ENCODE peak calls at places on chromosomes 6 and 20, in ten cellular contexts. Y is fibroblast of lung; T is naive thymus-derived CD4-positive, alpha-beta T cell; E is CD8-positive, alpha-beta memory T cell; A is left ventricle myocardium inferior; U is IMR-90; C is SJSA1; M is mucosa of descending colon; O is BJ; S is GM12878. R is an unnamed sample. For H3K36me3, the result is how much of the 10 kb centered on the place peaks cover.

GRCh38 chr6:154614641-154615040 is 104.2 kb upstream of the CNKSR3 start:
- DNase-seq in Y (no peak), T (no peak), E (no peak), A (no peak), U (no peak), C (no peak), M (no peak), O (no peak), S (no peak), R (no peak)

GRCh38 chr6:127547215-127547614 is 28.1 kb upstream of the MTCL3 start:
- DNase-seq in Y (no peak), T (no peak), E (peak), A (no peak), U (no peak), C (no peak), M (no peak), O (no peak), S (no peak), R (no peak)

GRCh38 chr6:13327691-13328075 is 654 bp downstream of the TBC1D7 start:
- DNase-seq in Y (no peak), T (no peak), E (no peak), A (no peak), U (no peak), C (no peak), M (no peak), O (no peak), S (no peak), R (no peak)

GRCh38 chr6:107114872-107115694 is at the start of gene BEND3:
- DNase-seq in Y (no peak), T (peak), E (peak), A (peak), U (no peak), C (no peak), M (peak), O (no peak), S (no peak), R (no peak)

GRCh38 chr20:59144831-59145196 is 18.8 kb upstream of the ZNF831 start:
- DNase-seq in Y (no peak), T (no peak), E (no peak), A (no peak), U (no peak), C (no peak), M (no peak), O (no peak), S (no peak), R (no peak)

GRCh38 chr20:47278907-47279348 is 77.6 kb downstream of the ZMYND8 start:
- DNase-seq in Y (no peak), T (no peak), E (no peak), A (no peak), U (peak), C (peak), M (no peak), O (no peak), S (no peak), R (peak)

GRCh38 chr20:11564491-11564890 is 353.2 kb upstream of the BTBD3 start:
- DNase-seq in Y (no peak), T (no peak), E (no peak), A (no peak), U (no peak), C (no peak), M (no peak), O (no peak), S (no peak), R (no peak)

GRCh38 chr6:89047473-89047872 is 33.1 kb upstream of the PNRC1 start:
- DNase-seq in Y (no peak), T (no peak), E (no peak), A (no peak), U (no peak), C (no peak), M (no peak), O (no peak), S (no peak), R (no peak)

GRCh38 chr20:20754758-20755157 is 42.3 kb upstream of the RALGAPA2 start:
- DNase-seq in Y (no peak), T (no peak), E (no peak), A (no peak), U (no peak), C (no peak), M (no peak), O (no peak), S (no peak), R (no peak)

GRCh38 chr6:158002249-158002950 is 20.7 kb downstream of the SYNJ2 start:
- DNase-seq in Y (no peak), T (no peak), E (no peak), A (peak), U (no peak), C (no peak), M (peak), O (no peak), S (no peak), R (peak)

GRCh38 chr20:15240801-15241200 is 903.4 kb upstream of the FLRT3 start:
- DNase-seq in Y (no peak), T (no peak), E (no peak), A (no peak), U (no peak), C (no peak), M (no peak), O (no peak), S (no peak), R (no peak)

GRCh38 chr6:110325197-110325596 is 33.0 kb downstream of the METTL24 start:
- DNase-seq in Y (peak), T (no peak), E (no peak), A (no peak), U (peak), C (peak), M (no peak), O (peak), S (no peak), R (no peak)

GRCh38 chr6:11632795-11633511 is 95.4 kb downstream of the TMEM170B start:
- DNase-seq in Y (peak), T (no peak), E (no peak), A (no peak), U (peak), C (peak), M (no peak), O (no peak), S (no peak), R (no peak)

GRCh38 chr6:44917430-44917829 is 410.7 kb upstream of the RUNX2 start:
- DNase-seq in Y (no peak), T (no peak), E (no peak), A (no peak), U (peak), C (no peak), M (no peak), O (no peak), S (no peak), R (no peak)

GRCh38 chr6:23696946-23697345 is 429.1 kb upstream of the NRSN1 start:
- DNase-seq in Y (no peak), T (no peak), E (no peak), A (no peak), U (no peak), C (no peak), M (no peak), O (no peak), S (no peak), R (no peak)

GRCh38 chr6:90184334-90185298 is 112.0 kb downstream of the BACH2 start:
- DNase-seq in Y (no peak), T (peak), E (no peak), A (no peak), U (peak), C (peak), M (no peak), O (no peak), S (no peak), R (peak)

GRCh38 chr20:11140359-11140758 is 466.6 kb upstream of the JAG1 start:
- DNase-seq in Y (peak), T (no peak), E (no peak), A (no peak), U (peak), C (peak), M (no peak), O (no peak), S (no peak), R (no peak)

GRCh38 chr6:84065718-84066290 is 32.2 kb downstream of the MRAP2 start:
- DNase-seq in Y (no peak), T (no peak), E (no peak), A (no peak), U (peak), C (no peak), M (no peak), O (no peak), S (no peak), R (no peak)

GRCh38 chr6:70436320-70436719 is 23.0 kb downstream of the FAM135A start:
- DNase-seq in Y (no peak), T (no peak), E (no peak), A (no peak), U (no peak), C (no peak), M (no peak), O (no peak), S (no peak), R (no peak)

GRCh38 chr6:157273756-157274088 is 49.6 kb downstream of the TMEM242 start:
- DNase-seq in Y (peak), T (peak), E (peak), A (peak), U (peak), C (no peak), M (peak), O (no peak), S (no peak), R (peak)

GRCh38 chr6:35084041-35084491 is 57.1 kb downstream of the TCP11 start:
- DNase-seq in Y (no peak), T (no peak), E (no peak), A (no peak), U (no peak), C (no peak), M (no peak), O (no peak), S (no peak), R (no peak)

GRCh38 chr20:31988430-31989015 is 20.6 kb downstream of the XKR7 start:
- DNase-seq in Y (no peak), T (no peak), E (no peak), A (no peak), U (no peak), C (no peak), M (no peak), O (no peak), S (no peak), R (no peak)

GRCh38 chr6:138815797-138816528 is 20.1 kb downstream of the ECT2L start:
- DNase-seq in Y (peak), T (peak), E (no peak), A (no peak), U (peak), C (peak), M (no peak), O (no peak), S (no peak), R (peak)

GRCh38 chr20:47220161-47220582 is 136.3 kb downstream of the ZMYND8 start:
- DNase-seq in Y (peak), T (peak), E (peak), A (no peak), U (no peak), C (no peak), M (no peak), O (no peak), S (no peak), R (peak)

DNA sequence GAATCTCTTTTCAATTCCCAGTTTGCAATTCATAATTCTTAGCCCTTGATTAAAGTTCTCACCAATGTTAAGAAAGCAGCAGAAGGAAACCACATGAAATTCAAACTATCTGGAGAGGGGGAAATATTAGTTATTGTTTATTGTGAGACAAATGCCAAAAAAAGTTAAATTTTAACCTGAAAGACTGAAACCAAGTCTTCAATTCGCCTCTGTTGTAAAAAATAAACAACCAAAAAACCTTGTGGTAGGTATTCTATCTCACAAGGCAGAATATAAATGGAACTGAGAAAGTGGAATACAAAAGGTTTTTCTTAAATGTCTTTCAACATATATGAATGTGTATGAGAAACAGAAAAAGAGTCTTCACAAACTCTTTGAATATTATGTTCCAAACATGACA is 24.8 kb downstream of the TMX4 start:
- DNase-seq in Y (no peak), T (no peak), E (no peak), A (no peak), U (no peak), C (no peak), M (no peak), O (no peak), S (no peak), R (no peak)
- H3K36me3 ChIP-seq in Y (under half), T (under half), E (half or more), A (half or more), U (under half), C (under half), M (under half), O (under half), S (under half), R (under half)

GRCh38 chr20:38547288-38547825 is 33.6 kb upstream of the ADIG start:
- DNase-seq in Y (no peak), T (no peak), E (no peak), A (no peak), U (no peak), C (no peak), M (no peak), O (no peak), S (no peak), R (no peak)
- H3K36me3 ChIP-seq in Y (under half), T (under half), E (half or more), A (half or more), U (under half), C (half or more), M (under half), O (under half), S (under half), R (under half)

GRCh38 chr20:33359399-33360261 is 41.7 kb downstream of the CDK5RAP1 start:
- DNase-seq in Y (no peak), T (no peak), E (no peak), A (no peak), U (no peak), C (no peak), M (no peak), O (no peak), S (no peak), R (no peak)
- H3K36me3 ChIP-seq in Y (under half), T (under half), E (under half), A (half or more), U (under half), C (under half), M (under half), O (under half), S (under half), R (under half)

GRCh38 chr6:82176616-82177015 is 70.9 kb downstream of the IBTK start:
- DNase-seq in Y (no peak), T (no peak), E (no peak), A (no peak), U (no peak), C (no peak), M (no peak), O (no peak), S (no peak), R (no peak)

GRCh38 chr6:82178084-82178758 is 69.3 kb downstream of the IBTK start:
- DNase-seq in Y (peak), T (no peak), E (no peak), A (no peak), U (peak), C (no peak), M (no peak), O (no peak), S (no peak), R (no peak)

GRCh38 chr6:82179415-82179814 is 68.1 kb downstream of the IBTK start:
- DNase-seq in Y (peak), T (no peak), E (no peak), A (no peak), U (peak), C (no peak), M (no peak), O (no peak), S (no peak), R (no peak)

GRCh38 chr6:82182756-82183155 is 64.8 kb downstream of the IBTK start:
- DNase-seq in Y (peak), T (no peak), E (no peak), A (no peak), U (peak), C (no peak), M (no peak), O (no peak), S (no peak), R (no peak)

GRCh38 chr6:82178759-82179112 is 68.8 kb downstream of the IBTK start:
- DNase-seq in Y (peak), T (no peak), E (no peak), A (no peak), U (peak), C (no peak), M (no peak), O (no peak), S (no peak), R (no peak)
- H3K36me3 ChIP-seq in Y (under half), T (under half), E (under half), A (half or more), U (under half), C (half or more), M (under half), O (under half), S (under half), R (under half)

GRCh38 chr20:62139636-62140035 is 3.6 kb downstream of the PSMA7 start:
- DNase-seq in Y (no peak), T (no peak), E (no peak), A (no peak), U (no peak), C (no peak), M (no peak), O (no peak), S (no peak), R (no peak)
- H3K36me3 ChIP-seq in Y (under half), T (under half), E (half or more), A (half or more), U (under half), C (half or more), M (under half), O (under half), S (half or more), R (half or more)